ENCODE peak calls at places on chromosomes 13 and 19, in nine cellular contexts. J is gastrocnemius medialis, L is cardiac muscle cell, U is heart left ventricle, W is HCT116, Z is cardiac fibroblast, Q is left lung, M is neural progenitor cell, C is AG04450. K is an unnamed sample.

GRCh38 chr13:98097749-98098148 is 45.1 kb upstream of the FARP1 start:
- DNase-seq in L (no peak), J (no peak), W (no peak), C (no peak), Q (no peak), U (no peak), M (peak; percentile 67), Z (no peak), K (no peak)

GRCh38 chr19:15123031-15123890 is 16.1 kb downstream of the SYDE1 start:
- DNase-seq in W (no peak), M (no peak), U (no peak), J (no peak), C (no peak), Q (no peak), Z (no peak), L (no peak), K (no peak)

GRCh38 chr13:74187564-74187963 is 53.4 kb upstream of the KLF12 start:
- DNase-seq in M (no peak), J (peak; percentile 12), C (no peak), Q (no peak), L (no peak), Z (peak; percentile 33), U (no peak), W (no peak), K (no peak)

GRCh38 chr13:63636231-63636993 is 2220.8 kb upstream of the PCDH20 start:
- DNase-seq in M (no peak), C (no peak), J (no peak), L (no peak), Z (peak; percentile 7), W (peak; percentile 41), Q (no peak), U (no peak), K (no peak)

GRCh38 chr19:30322641-30323320 is 49.4 kb upstream of the ZNF536 start:
- DNase-seq in J (no peak), M (no peak), C (no peak), W (no peak), L (no peak), U (no peak), Q (no peak), Z (no peak), K (no peak)

GRCh38 chr19:703651-704446 is 4.9 kb upstream of the PALM start:
- DNase-seq in L (peak; percentile 73), Z (peak; percentile 51), W (peak; percentile 72), U (peak; percentile 74), Q (peak; percentile 95), M (peak; percentile 86), C (no peak), J (peak; percentile 32), K (peak; percentile 58)

GRCh38 chr19:42440357-42441046 is 2.2 kb downstream of the CXCL17 start:
- DNase-seq in Z (peak; percentile 82), J (peak; percentile 23), M (peak; percentile 85), U (peak; percentile 67), Q (peak; percentile 95), W (peak; percentile 42), C (peak; percentile 26), L (peak; percentile 84), K (peak; percentile 66)

GRCh38 chr19:5369962-5370367 is 29.4 kb upstream of the PTPRS start:
- DNase-seq in J (no peak), U (no peak), M (peak; percentile 73), W (no peak), C (no peak), L (peak; percentile 50), Q (peak; percentile 82), Z (peak; percentile 39), K (peak; percentile 16)

GRCh38 chr13:44903596-44903995 is 85.7 kb downstream of the NUFIP1 start:
- DNase-seq in L (no peak), Z (peak; percentile 90), M (peak; percentile 56), C (peak; percentile 64), W (no peak), U (peak; percentile 69), J (peak; percentile 81), Q (no peak), K (peak; percentile 98)

GRCh38 chr13:110403315-110403714 is 96.2 kb downstream of the COL4A2 start:
- DNase-seq in Q (no peak), L (no peak), W (no peak), M (no peak), Z (peak; percentile 90), U (no peak), C (peak; percentile 44), J (no peak), K (peak; percentile 60)

GRCh38 chr19:36041831-36042230 is 9.2 kb upstream of the CLIP3 start:
- DNase-seq in U (no peak), C (peak; percentile 59), W (no peak), M (peak; percentile 19), Q (no peak), L (peak; percentile 8), J (no peak), Z (peak; percentile 90), K (peak; percentile 90)

GRCh38 chr19:4086336-4086953 is 19.7 kb upstream of the ZBTB7A start:
- DNase-seq in M (no peak), Q (no peak), L (no peak), C (no peak), U (no peak), J (no peak), W (no peak), Z (no peak), K (no peak)

GRCh38 chr13:83895994-83896580 is 13.8 kb upstream of the SLITRK1 start:
- DNase-seq in W (no peak), L (no peak), Z (peak; percentile 5), M (no peak), Q (no peak), J (no peak), C (no peak), U (no peak), K (no peak)

GRCh38 chr19:46201413-46202310 is 27.9 kb upstream of the IGFL1 start:
- DNase-seq in Z (no peak), M (no peak), L (no peak), J (peak; percentile 55), C (no peak), W (no peak), U (no peak), Q (no peak), K (no peak)
- H3K4me3 ChIP-seq in Z (no peak overlapping the region), M (no peak overlapping the region), L (no peak overlapping the region), J (no peak overlapping the region), C (no peak overlapping the region), W (no peak overlapping the region), U (no peak overlapping the region), Q (no peak overlapping the region), K (no peak overlapping the region)

GRCh38 chr13:26344980-26345379 is 91.1 kb downstream of the CDK8 start:
- DNase-seq in Z (peak; percentile 13), C (no peak), W (no peak), L (no peak), M (no peak), Q (no peak), J (no peak), U (no peak), K (no peak)

GRCh38 chr13:26343816-26344215 is 89.9 kb downstream of the CDK8 start:
- DNase-seq in J (no peak), Z (no peak), Q (no peak), L (no peak), M (no peak), U (no peak), W (no peak), C (no peak), K (peak; percentile 32)

DNA sequence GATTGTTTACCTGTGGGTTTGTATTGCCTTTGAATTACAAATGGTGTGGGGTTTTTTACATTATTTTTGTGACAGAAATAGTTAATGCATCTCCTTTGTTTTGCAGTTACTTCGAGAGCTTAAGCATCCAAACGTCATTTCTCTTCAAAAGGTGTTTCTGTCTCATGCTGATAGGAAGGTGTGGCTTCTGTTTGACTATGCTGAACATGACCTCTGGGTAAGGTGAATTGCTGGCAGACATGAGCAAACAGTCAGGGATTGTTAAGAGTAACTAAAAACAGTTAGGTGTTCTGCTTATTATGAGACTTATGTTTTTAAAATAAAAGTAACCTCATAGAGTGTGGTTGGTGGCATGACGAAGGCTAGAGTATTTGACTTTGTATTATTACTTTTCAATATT is 95.0 kb downstream of the CDK8 start:
- DNase-seq in W (no peak), M (no peak), C (no peak), L (no peak), U (no peak), J (no peak), Q (no peak), Z (no peak), K (no peak)
- TF ChIP-seq CTCF in W (no peak), M (no peak), C (no peak), L (no peak), U (no peak), J (no peak), Q (no peak), Z (no peak), K (no peak)

GRCh38 chr13:112893570-112894422 is 75.2 kb upstream of the MCF2L start:
- DNase-seq in Q (peak; percentile 71), U (no peak), L (peak; percentile 84), W (no peak), J (no peak), C (no peak), M (peak; percentile 92), Z (peak; percentile 22), K (peak; percentile 51)
- H3K4me3 ChIP-seq in Q (peak overlapping the region; percentile 25), U (peak overlapping the region; percentile 53), L (peak overlapping the region; percentile 39), W (peak overlapping the region; percentile 66), J (peak overlapping the region; percentile 38), C (peak overlapping the region; percentile 31), M (peak overlapping the region; percentile 96), Z (no peak overlapping the region), K (peak overlapping the region; percentile 52)

GRCh38 chr13:21175656-21176194 is 627 bp downstream of the SKA3 start:
- DNase-seq in W (no peak), C (no peak), Z (peak; percentile 59), U (no peak), Q (no peak), M (no peak), L (no peak), J (no peak), K (peak; percentile 58)

GRCh38 chr13:21181671-21182070 is 5.2 kb downstream of the MRPL57 start:
- DNase-seq in W (no peak), J (no peak), Z (no peak), M (no peak), U (no peak), L (no peak), C (no peak), Q (no peak), K (no peak)

GRCh38 chr13:21176982-21177284 is 475 bp downstream of the MRPL57 start:
- DNase-seq in L (no peak), Z (no peak), M (no peak), Q (no peak), C (no peak), W (no peak), J (no peak), U (no peak), K (no peak)

GRCh38 chr13:21171420-21171819 is 4.9 kb downstream of the SKA3 start:
- DNase-seq in U (no peak), L (no peak), W (no peak), C (no peak), M (no peak), J (no peak), Z (no peak), Q (no peak), K (no peak)

DNA sequence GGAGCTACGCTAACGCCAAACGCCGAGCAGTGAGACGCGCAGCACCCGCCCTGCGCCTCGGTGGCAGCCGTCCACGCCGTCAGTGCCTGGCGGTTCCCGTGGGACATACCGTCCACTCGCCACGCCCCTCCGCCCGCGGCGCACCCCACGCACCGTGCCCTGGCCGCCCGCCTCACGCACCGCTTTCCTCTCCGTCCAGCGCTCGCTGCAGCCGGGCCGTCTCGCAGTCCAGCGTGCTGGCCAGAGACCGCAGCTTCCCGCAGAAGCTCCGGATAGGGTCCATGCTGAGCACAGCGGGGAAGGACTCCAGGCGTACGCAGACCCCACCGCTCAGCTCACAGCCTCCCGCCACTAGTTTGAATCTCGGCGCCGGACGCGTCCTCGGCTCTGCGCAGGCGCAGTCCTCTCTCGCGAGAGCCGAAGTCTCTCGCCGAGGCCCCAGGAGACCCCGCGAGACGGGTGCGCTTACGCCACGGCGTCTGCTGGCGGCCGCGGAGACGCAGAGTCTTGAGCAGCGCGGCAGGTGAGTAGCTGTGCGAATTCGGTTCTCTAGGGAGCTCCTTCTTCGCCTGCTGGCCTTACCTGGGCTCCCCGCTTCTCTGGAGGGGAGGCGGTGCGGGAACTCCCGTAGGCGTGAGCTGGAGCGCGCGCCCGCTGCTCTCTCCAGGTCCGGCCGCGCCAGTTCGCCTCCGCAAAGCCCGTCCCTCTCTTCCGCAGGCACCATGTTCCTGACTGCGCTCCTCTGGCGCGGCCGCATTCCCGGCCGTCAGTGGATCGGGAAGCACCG is at the start of the genes MRPL57 and SKA3:
- DNase-seq in L (peak; percentile 96), W (peak; percentile 84), U (peak; percentile 90), M (peak; percentile 98), Q (peak; percentile 96), Z (peak; percentile 94), J (peak; percentile 83), C (peak; percentile 87), K (peak; percentile 95)
- TF ChIP-seq CTCF in L (no peak), W (no peak), U (peak; percentile 15), M (no peak), Q (no peak), Z (peak; percentile 3), J (no peak), C (no peak), K (no peak)

K was measured in fibroblast of villous mesenchyme.